ENCODE peak calls at places on chromosome 1, in ten cellular contexts. A, E, S, L, Y, O, B, M, R and I are unnamed samples.

GRCh38 chr1:193707271-193708015 is 521.0 kb upstream of the B3GALT2 start:
- DNase-seq in O (no peak), Y (no peak), B (no peak), R (no peak), M (no peak), S (no peak), A (no peak), L (no peak), E (no peak), I (no peak)

GRCh38 chr1:238674331-238674730 is 712.0 kb upstream of the CHRM3 start:
- DNase-seq in S (no peak), R (no peak), B (no peak), L (no peak), E (no peak), A (no peak), O (no peak), M (no peak), Y (no peak), I (no peak)

GRCh38 chr1:236491469-236492136 is 32.2 kb upstream of the LGALS8 start:
- DNase-seq in B (no peak), A (no peak), L (no peak), O (no peak), S (no peak), M (no peak), R (no peak), Y (no peak), E (no peak), I (no peak)

GRCh38 chr1:26858891-26859630 is 3.9 kb upstream of the SFN start:
- DNase-seq in O (no peak), E (no peak), L (no peak), M (no peak), Y (no peak), A (no peak), B (no peak), R (no peak), S (no peak), I (no peak)

GRCh38 chr1:48693674-48694347 is 82.9 kb downstream of the BEND5 start:
- DNase-seq in S (no peak), M (no peak), R (no peak), B (no peak), A (no peak), L (no peak), Y (no peak), O (no peak), E (no peak), I (no peak)

GRCh38 chr1:81801032-81801833 is 499 bp downstream of the ADGRL2 start:
- DNase-seq in Y (no peak), R (no peak), E (no peak), A (no peak), S (peak; percentile 80), O (peak; percentile 48), M (peak; percentile 67), L (no peak), B (no peak), I (peak; percentile 84)

GRCh38 chr1:38083541-38083940 is 36.9 kb upstream of the POU3F1 start:
- DNase-seq in E (no peak), A (no peak), Y (no peak), L (no peak), B (no peak), S (no peak), O (no peak), R (no peak), M (no peak), I (no peak)

GRCh38 chr1:164006621-164007020 is 552.4 kb upstream of the PBX1 start:
- DNase-seq in M (no peak), E (no peak), R (no peak), S (no peak), Y (no peak), L (no peak), A (no peak), O (no peak), B (no peak), I (no peak)

GRCh38 chr1:65067491-65068201 is 80.4 kb upstream of the AK4 start:
- DNase-seq in R (no peak), O (peak; percentile 62), Y (peak; percentile 39), M (peak; percentile 81), B (peak; percentile 24), L (peak; percentile 70), E (peak; percentile 56), A (no peak), S (peak; percentile 24), I (peak; percentile 75)

GRCh38 chr1:184210822-184211221 is 159.3 kb downstream of the TSEN15 start:
- DNase-seq in B (no peak), E (no peak), A (no peak), S (no peak), L (no peak), M (no peak), R (no peak), Y (no peak), O (no peak), I (no peak)

GRCh38 chr1:187566371-187566770 is 737.6 kb downstream of the PLA2G4A start:
- DNase-seq in A (no peak), L (no peak), M (no peak), R (no peak), E (no peak), O (no peak), Y (no peak), S (no peak), B (no peak), I (peak; percentile 14)

GRCh38 chr1:3469104-3469848 is 14.8 kb downstream of the ARHGEF16 start:
- DNase-seq in Y (no peak), R (no peak), S (no peak), A (no peak), O (no peak), L (no peak), M (no peak), E (no peak), B (no peak), I (no peak)

GRCh38 chr1:211825990-211826389 is 4.6 kb downstream of the LPGAT1 start:
- DNase-seq in R (no peak), M (no peak), L (no peak), A (no peak), S (peak; percentile 44), E (no peak), Y (no peak), B (no peak), O (no peak), I (peak; percentile 79)

GRCh38 chr1:10724052-10724494 is 72.4 kb downstream of the CASZ1 start:
- DNase-seq in A (no peak), B (no peak), R (no peak), E (no peak), Y (no peak), O (no peak), M (no peak), L (no peak), S (peak; percentile 10), I (peak; percentile 30)

GRCh38 chr1:230066466-230067404 is at the start of gene GALNT2:
- DNase-seq in B (peak; percentile 83), L (peak; percentile 79), Y (peak; percentile 90), O (peak; percentile 99), A (peak; percentile 92), E (peak; percentile 85), R (peak; percentile 67), S (no peak), M (peak; percentile 87), I (peak; percentile 83)

GRCh38 chr1:241323510-241323909 is 33.5 kb downstream of the RGS7 start:
- DNase-seq in S (no peak), L (no peak), M (no peak), A (no peak), B (no peak), E (no peak), O (peak; percentile 14), Y (no peak), R (no peak), I (peak; percentile 22)

GRCh38 chr1:84027368-84027767 is 28.4 kb upstream of the TTLL7 start:
- DNase-seq in B (no peak), S (no peak), A (no peak), O (no peak), Y (no peak), M (no peak), R (no peak), E (no peak), L (no peak), I (no peak)

GRCh38 chr1:92858564-92859399 is 26.9 kb downstream of the RPL5 start:
- DNase-seq in S (peak; percentile 63), E (peak; percentile 6), L (peak; percentile 28), M (peak; percentile 28), Y (peak; percentile 57), R (no peak), B (no peak), O (peak; percentile 61), A (peak; percentile 42), I (peak; percentile 82)

GRCh38 chr1:53116307-53116810 is 26.1 kb downstream of the SLC1A7 start:
- DNase-seq in E (no peak), A (no peak), L (no peak), Y (no peak), O (no peak), R (no peak), S (no peak), B (no peak), M (no peak), I (no peak)

GRCh38 chr1:218886472-218886871 is 287.2 kb upstream of the LYPLAL1 start:
- DNase-seq in R (no peak), L (no peak), Y (no peak), A (no peak), B (no peak), E (no peak), S (no peak), O (no peak), M (no peak), I (no peak)

GRCh38 chr1:109116286-109116685 is 2.4 kb downstream of the ELAPOR1 start:
- DNase-seq in R (no peak), B (no peak), A (no peak), O (no peak), L (no peak), Y (no peak), M (no peak), S (no peak), E (no peak), I (no peak)

GRCh38 chr1:222252788-222253187 is 295.1 kb downstream of the HHIPL2 start:
- DNase-seq in M (no peak), L (no peak), Y (no peak), S (no peak), B (no peak), O (no peak), E (no peak), A (no peak), R (no peak), I (no peak)